ENCODE peak calls at places on chromosomes 1 and 21, in eight cellular contexts. O, L, N, M, B, T, C and W are unnamed samples.

GRCh38 chr1:7389201-7389785 is 381.8 kb upstream of the VAMP3 start:
- DNase-seq in O (no peak), L (no peak), N (peak; percentile 17), M (no peak), B (no peak), T (no peak), C (no peak), W (no peak)

GRCh38 chr1:237205400-237206064 is 163.5 kb downstream of the RYR2 start:
- DNase-seq in O (no peak), L (peak; percentile 87), N (no peak), M (no peak), B (no peak), T (no peak), C (no peak), W (no peak)

GRCh38 chr1:112694363-112694929 is 12.5 kb downstream of the RHOC start:
- DNase-seq in O (no peak), L (no peak), N (no peak), M (no peak), B (no peak), T (no peak), C (no peak), W (no peak)

GRCh38 chr1:74193908-74194307 is 4.1 kb downstream of the LRRIQ3 start:
- DNase-seq in O (no peak), L (no peak), N (no peak), M (no peak), B (no peak), T (no peak), C (no peak), W (no peak)

GRCh38 chr1:113759341-113760101 is at the start of gene PHTF1:
- DNase-seq in O (peak; percentile 90), L (peak; percentile 71), N (peak; percentile 72), M (peak; percentile 44), B (peak; percentile 16), T (peak; percentile 58), C (peak; percentile 45), W (no peak)

GRCh38 chr1:43545686-43546387 is 15.2 kb downstream of the PTPRF start:
- DNase-seq in O (peak; percentile 99), L (peak; percentile 47), N (peak; percentile 95), M (no peak), B (no peak), T (peak; percentile 79), C (no peak), W (no peak)

GRCh38 chr1:179143332-179143731 is 61.5 kb downstream of the TOR3A start:
- DNase-seq in O (no peak), L (no peak), N (no peak), M (no peak), B (no peak), T (no peak), C (no peak), W (no peak)

GRCh38 chr21:31857096-31857495 is 15.7 kb upstream of the HUNK start:
- DNase-seq in O (no peak), L (no peak), N (no peak), M (no peak), B (no peak), T (no peak), C (no peak), W (no peak)

GRCh38 chr1:218699411-218699810 is 354.3 kb downstream of the TGFB2 start:
- DNase-seq in O (no peak), L (no peak), N (no peak), M (no peak), B (no peak), T (no peak), C (no peak), W (no peak)

GRCh38 chr1:202085682-202086373 is 36.9 kb upstream of the GPR37L1 start:
- DNase-seq in O (peak; percentile 60), L (no peak), N (peak; percentile 28), M (no peak), B (no peak), T (peak; percentile 83), C (no peak), W (no peak)

GRCh38 chr1:83998599-83999315 is at the start of gene TTLL7:
- DNase-seq in O (peak; percentile 87), L (peak; percentile 27), N (peak; percentile 79), M (peak; percentile 43), B (no peak), T (peak; percentile 63), C (peak; percentile 14), W (peak; percentile 1)

GRCh38 chr1:37036667-37037053 is 2.3 kb upstream of the GRIK3 start:
- DNase-seq in O (peak; percentile 44), L (no peak), N (no peak), M (no peak), B (no peak), T (no peak), C (no peak), W (no peak)

GRCh38 chr1:22747021-22747734 is 36.5 kb downstream of the EPHB2 start:
- DNase-seq in O (no peak), L (no peak), N (no peak), M (no peak), B (no peak), T (no peak), C (no peak), W (no peak)

GRCh38 chr1:211601159-211601558 is 22.2 kb upstream of the SLC30A1 start:
- DNase-seq in O (no peak), L (no peak), N (no peak), M (no peak), B (no peak), T (no peak), C (no peak), W (no peak)

GRCh38 chr1:238340989-238341388 is 450.3 kb upstream of the ZP4 start:
- DNase-seq in O (no peak), L (no peak), N (no peak), M (no peak), B (no peak), T (no peak), C (no peak), W (no peak)

GRCh38 chr1:197180252-197180878 is 33.9 kb upstream of the ASPM start:
- DNase-seq in O (peak; percentile 63), L (no peak), N (no peak), M (peak; percentile 7), B (no peak), T (no peak), C (no peak), W (no peak)

DNA sequence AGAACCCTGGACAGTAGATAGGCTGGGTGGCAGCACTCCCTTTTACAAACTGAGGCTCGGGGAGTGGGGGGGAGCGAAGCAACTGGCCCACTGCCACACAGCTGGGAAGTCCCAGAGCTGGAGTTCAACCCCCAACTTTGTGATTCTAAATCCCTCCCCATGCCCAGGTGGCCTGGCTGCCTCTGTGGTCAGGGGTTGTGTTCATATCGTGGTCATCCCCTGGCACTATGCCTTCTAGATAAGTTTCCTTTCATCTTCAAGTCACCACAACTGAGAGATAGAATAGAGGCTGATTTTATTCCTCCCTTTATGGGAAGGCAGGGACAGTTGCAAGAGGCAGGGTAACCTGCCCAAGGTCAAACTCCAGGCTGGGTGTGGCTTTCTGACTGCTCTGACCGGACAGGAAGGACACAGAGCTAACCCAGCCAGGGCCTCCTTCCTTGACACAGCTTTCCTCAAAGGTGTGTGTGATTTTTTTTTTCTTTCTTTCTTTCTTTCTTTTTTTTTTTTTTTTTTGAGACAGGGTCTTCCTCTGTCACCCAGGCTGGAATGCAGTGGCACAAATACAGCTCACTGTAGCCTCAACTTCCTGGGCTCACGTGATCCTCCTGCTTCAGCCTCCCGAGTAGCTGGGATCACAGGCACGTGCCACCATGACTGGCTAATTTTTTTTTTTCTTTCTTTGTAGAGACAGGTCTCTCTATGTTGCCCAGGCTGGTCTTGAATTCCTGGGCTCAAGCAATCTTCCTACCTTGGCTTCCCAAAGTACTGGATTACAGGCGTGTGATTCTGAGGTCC is 18.4 kb upstream of the TNFRSF1B start:
- DNase-seq in O (no peak), L (no peak), N (peak; percentile 69), M (no peak), B (no peak), T (no peak), C (no peak), W (no peak)
- H3K27ac ChIP-seq in O (no peak overlapping the region), L (no peak overlapping the region), N (peak overlapping the region; percentile 84), M (no peak overlapping the region), B (peak overlapping the region; percentile 50), T (peak overlapping the region; percentile 36), C (peak overlapping the region; percentile 2), W (peak overlapping the region; percentile 61)

DNA sequence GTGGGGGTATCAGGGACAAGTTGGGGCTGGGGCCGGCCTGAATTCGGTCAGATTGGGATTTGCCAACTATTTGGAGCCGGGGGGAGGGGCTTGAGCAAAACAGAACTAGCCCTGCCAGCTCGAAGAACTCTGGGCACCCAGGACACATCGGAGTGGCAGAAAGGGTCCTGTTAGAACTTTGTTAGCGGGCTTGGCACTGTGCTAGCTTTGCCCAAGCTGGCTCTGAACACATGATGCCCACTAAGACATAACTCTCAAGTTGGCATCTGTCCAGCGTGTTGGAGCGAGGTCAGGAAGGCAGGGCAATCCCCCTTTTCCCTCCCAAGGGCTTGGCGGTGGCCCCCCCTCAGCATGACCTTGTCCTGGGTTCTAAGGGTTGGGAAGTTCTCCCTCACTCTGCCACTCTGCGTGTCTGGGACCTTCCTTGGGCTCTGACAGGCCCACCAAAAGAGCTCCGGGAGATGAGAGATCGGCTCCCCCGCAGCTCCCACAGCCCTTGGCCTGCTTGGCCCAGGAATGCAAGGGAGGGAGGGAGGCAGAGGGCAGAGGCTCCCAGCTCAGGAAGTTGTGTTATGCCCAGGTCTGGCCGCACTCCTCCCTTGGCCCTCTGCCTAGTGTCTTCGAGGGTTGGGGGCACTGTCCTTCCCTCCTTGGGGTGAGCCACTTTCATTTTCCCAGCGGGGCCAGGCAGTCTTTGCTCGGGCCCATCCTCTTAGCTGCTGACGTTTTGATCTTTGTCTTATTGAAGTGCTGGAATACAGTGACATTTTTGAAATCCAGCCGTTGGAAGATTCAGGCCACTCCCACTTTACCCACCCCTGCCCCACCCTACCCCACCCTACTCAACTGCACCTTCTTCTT is 1.2 kb downstream of the LMNA start:
- DNase-seq in O (peak; percentile 81), L (peak; percentile 69), N (peak; percentile 62), M (no peak), B (no peak), T (peak; percentile 75), C (no peak), W (no peak)
- H3K4me3 ChIP-seq in O (peak overlapping the region; percentile 99), L (peak overlapping the region; percentile 86), N (peak overlapping the region; percentile 89), M (peak overlapping the region; percentile 77), B (peak overlapping the region; percentile 100), T (peak overlapping the region; percentile 98), C (peak overlapping the region; percentile 100), W (peak overlapping the region; percentile 92)

GRCh38 chr1:221247050-221247449 is 367.8 kb downstream of the HLX start:
- DNase-seq in O (no peak), L (no peak), N (no peak), M (no peak), B (no peak), T (no peak), C (no peak), W (no peak)
- H3K27ac ChIP-seq in O (no peak overlapping the region), L (no peak overlapping the region), N (no peak overlapping the region), M (no peak overlapping the region), B (no peak overlapping the region), T (no peak overlapping the region), C (no peak overlapping the region), W (no peak overlapping the region)

DNA sequence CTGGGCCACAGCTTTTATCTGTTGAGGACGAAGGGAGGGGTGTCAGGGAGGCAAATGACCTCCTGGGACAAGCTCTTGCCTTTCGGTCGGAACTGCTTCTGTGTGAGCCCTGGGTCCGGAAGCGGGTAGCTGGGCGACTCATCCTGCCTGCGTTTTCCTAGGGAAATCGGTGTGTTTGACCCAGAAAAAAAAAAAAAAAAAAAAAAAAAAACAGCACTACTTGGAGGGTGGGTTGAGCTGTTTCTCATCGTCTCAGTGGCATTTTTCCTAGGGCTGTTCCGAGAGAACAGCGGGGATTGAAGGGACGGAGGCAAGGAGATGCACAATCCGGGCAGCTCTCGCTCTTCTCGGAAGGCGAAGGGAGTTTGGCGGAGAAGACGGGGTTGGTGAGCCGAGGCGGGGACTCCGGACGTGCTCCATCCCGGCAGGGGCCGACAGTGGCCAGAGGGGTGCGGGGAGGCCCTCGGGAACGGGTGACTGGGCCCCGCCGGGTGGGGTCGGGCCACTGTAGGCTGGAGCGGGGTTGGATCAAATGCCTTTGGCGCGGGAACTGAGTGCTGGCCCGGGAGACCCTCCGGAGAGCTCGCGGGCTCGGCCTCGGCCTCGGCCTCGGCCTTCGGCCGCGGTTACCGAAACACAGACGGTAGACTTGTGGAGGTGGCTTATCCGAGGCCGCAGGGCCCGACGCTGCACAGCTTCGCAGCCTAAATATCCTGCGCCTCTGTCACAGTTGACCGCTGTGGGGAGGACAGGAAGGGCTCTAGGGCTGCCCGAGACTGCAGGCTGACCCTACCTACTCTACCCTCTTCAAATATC is 2.4 kb upstream of the BARHL2 start:
- DNase-seq in O (peak; percentile 62), L (no peak), N (no peak), M (no peak), B (no peak), T (no peak), C (no peak), W (no peak)
- H3K4me3 ChIP-seq in O (peak overlapping the region; percentile 55), L (no peak overlapping the region), N (no peak overlapping the region), M (no peak overlapping the region), B (no peak overlapping the region), T (no peak overlapping the region), C (no peak overlapping the region), W (no peak overlapping the region)